ENCODE peak calls at places on chromosomes 6 and 20, in five cellular contexts. R, U, J, D and W are unnamed samples.

GRCh38 chr6:108176281-108177089 is 10.7 kb downstream of the NR2E1 start:
- DNase-seq in R (no peak), U (no peak), J (no peak), D (no peak), W (no peak)

GRCh38 chr6:90131614-90132423 is 164.8 kb downstream of the BACH2 start:
- DNase-seq in R (peak; percentile 80), U (no peak), J (no peak), D (peak; percentile 13), W (no peak)

GRCh38 chr6:142918339-142919042 is 26.5 kb downstream of the HIVEP2 start:
- DNase-seq in R (no peak), U (no peak), J (no peak), D (no peak), W (no peak)

GRCh38 chr6:87431263-87431662 is 23.5 kb downstream of the CFAP206 start:
- DNase-seq in R (no peak), U (no peak), J (no peak), D (no peak), W (no peak)

GRCh38 chr6:166691741-166692140 is 64.7 kb upstream of the RPS6KA2 start:
- DNase-seq in R (no peak), U (no peak), J (no peak), D (no peak), W (no peak)

GRCh38 chr6:21033575-21034026 is 499.3 kb downstream of the CDKAL1 start:
- DNase-seq in R (peak; percentile 65), U (peak; percentile 26), J (no peak), D (peak; percentile 28), W (no peak)

GRCh38 chr6:150290429-150290828 is 78.4 kb upstream of the IYD start:
- DNase-seq in R (no peak), U (no peak), J (no peak), D (no peak), W (peak; percentile 37)

GRCh38 chr20:2240835-2241234 is 55.0 kb upstream of the TGM3 start:
- DNase-seq in R (no peak), U (no peak), J (no peak), D (no peak), W (no peak)

GRCh38 chr20:62329389-62330377 is 26.9 kb downstream of the ADRM1 start:
- DNase-seq in R (no peak), U (no peak), J (no peak), D (no peak), W (no peak)

GRCh38 chr6:78868124-78868523 is 773 bp downstream of the IRAK1BP1 start:
- DNase-seq in R (no peak), U (no peak), J (no peak), D (no peak), W (no peak)

GRCh38 chr20:64010711-64011237 is 25.2 kb upstream of the C20orf204 start:
- DNase-seq in R (no peak), U (no peak), J (no peak), D (no peak), W (no peak)

GRCh38 chr6:27672113-27672799 is 199.4 kb upstream of the ZNF184 start:
- DNase-seq in R (no peak), U (no peak), J (no peak), D (peak; percentile 25), W (no peak)

GRCh38 chr6:84764332-84765049 is at the start of gene TBX18:
- DNase-seq in R (peak; percentile 97), U (peak; percentile 69), J (peak; percentile 72), D (peak; percentile 75), W (no peak)

GRCh38 chr20:60062431-60063336 is 104.5 kb downstream of the CDH26 start:
- DNase-seq in R (no peak), U (no peak), J (no peak), D (no peak), W (peak; percentile 29)

GRCh38 chr6:89035252-89036106 is 45.1 kb upstream of the PNRC1 start:
- DNase-seq in R (peak; percentile 90), U (peak; percentile 81), J (peak; percentile 70), D (peak; percentile 82), W (no peak)

GRCh38 chr20:62660768-62661167 is 18.5 kb downstream of the SLCO4A1 start:
- DNase-seq in R (no peak), U (no peak), J (no peak), D (no peak), W (no peak)

GRCh38 chr20:33728463-33728862 is 3.3 kb upstream of the ZNF341 start:
- DNase-seq in R (no peak), U (no peak), J (no peak), D (no peak), W (no peak)

GRCh38 chr6:45535933-45536332 is 158.2 kb upstream of the SUPT3H start:
- DNase-seq in R (no peak), U (no peak), J (no peak), D (no peak), W (no peak)

GRCh38 chr6:2958331-2958711 is 13.0 kb downstream of the SERPINB6 start:
- DNase-seq in R (peak; percentile 78), U (no peak), J (no peak), D (no peak), W (no peak)

GRCh38 chr6:130008236-130008873 is 10.0 kb upstream of the L3MBTL3 start:
- DNase-seq in R (no peak), U (no peak), J (no peak), D (no peak), W (no peak)

GRCh38 chr20:54295686-54296085 is 87.8 kb downstream of the PFDN4 start:
- DNase-seq in R (no peak), U (no peak), J (no peak), D (no peak), W (no peak)

GRCh38 chr6:34276191-34276590 is 27.4 kb upstream of the SMIM29 start:
- DNase-seq in R (no peak), U (no peak), J (no peak), D (no peak), W (no peak)
- H3K27ac ChIP-seq in R (no peak overlapping the region), U (no peak overlapping the region), J (no peak overlapping the region), D (no peak overlapping the region), W (no peak overlapping the region)

GRCh38 chr6:93021235-93021909 is 398.0 kb downstream of the EPHA7 start:
- DNase-seq in R (no peak), U (no peak), J (no peak), D (no peak), W (no peak)
- H3K27ac ChIP-seq in R (no peak overlapping the region), U (no peak overlapping the region), J (no peak overlapping the region), D (no peak overlapping the region), W (no peak overlapping the region)

DNA sequence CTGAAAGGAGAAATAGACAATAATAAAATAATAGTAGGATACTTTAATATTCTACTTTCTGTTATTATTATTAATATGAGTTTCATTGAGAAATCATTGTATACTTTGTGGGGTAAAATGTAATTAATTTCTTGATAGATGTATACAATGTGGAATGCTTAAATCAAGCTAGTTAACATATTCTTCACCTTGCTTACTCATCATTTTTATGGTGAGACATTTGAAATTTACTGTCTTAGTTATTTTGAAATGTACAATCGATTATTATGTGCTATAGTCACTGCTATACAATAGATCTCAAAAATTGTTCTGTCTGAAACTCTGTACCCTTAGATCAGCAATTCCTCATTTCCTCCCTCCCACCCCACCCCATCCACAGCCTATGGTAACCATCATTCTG is 720.3 kb downstream of the RNF144B start:
- DNase-seq in R (no peak), U (no peak), J (no peak), D (no peak), W (no peak)
- H3K27ac ChIP-seq in R (no peak overlapping the region), U (no peak overlapping the region), J (no peak overlapping the region), D (no peak overlapping the region), W (no peak overlapping the region)

GRCh38 chr20:47334022-47334551 is 22.4 kb downstream of the ZMYND8 start:
- DNase-seq in R (no peak), U (no peak), J (no peak), D (no peak), W (no peak)
- H3K27ac ChIP-seq in R (peak overlapping the region; percentile 14), U (peak overlapping the region; percentile 58), J (peak overlapping the region; percentile 87), D (peak overlapping the region; percentile 77), W (peak overlapping the region; percentile 92)

GRCh38 chr6:151375833-151376232 is 15.5 kb downstream of the ZBTB2 start:
- DNase-seq in R (no peak), U (no peak), J (no peak), D (no peak), W (no peak)

GRCh38 chr6:151374024-151374423 is 17.3 kb downstream of the ZBTB2 start:
- DNase-seq in R (no peak), U (no peak), J (no peak), D (no peak), W (no peak)

GRCh38 chr6:151377095-151377494 is 14.3 kb downstream of the ZBTB2 start:
- DNase-seq in R (no peak), U (no peak), J (no peak), D (no peak), W (no peak)

GRCh38 chr6:151379933-151380847 is 11.2 kb downstream of the ZBTB2 start:
- DNase-seq in R (no peak), U (no peak), J (no peak), D (no peak), W (no peak)

DNA sequence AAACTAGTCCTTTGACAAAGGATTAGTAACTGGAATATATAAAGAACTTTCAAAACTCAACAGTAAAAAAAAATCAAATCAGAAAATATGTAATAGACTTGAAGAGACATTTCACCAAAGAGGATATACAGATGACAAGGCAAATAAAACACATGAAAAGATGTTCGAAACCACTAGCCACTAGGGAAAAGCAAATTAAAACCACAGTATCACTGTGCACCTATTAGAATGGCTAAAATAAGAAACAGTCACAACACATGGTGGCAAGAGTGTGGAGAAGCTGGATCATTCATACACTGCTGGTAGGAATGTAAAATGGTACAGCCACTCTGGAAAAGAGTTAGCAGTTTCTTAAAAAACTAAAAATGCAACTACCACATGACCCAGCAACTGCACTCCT is 14.9 kb downstream of the ZBTB2 start:
- DNase-seq in R (no peak), U (no peak), J (no peak), D (no peak), W (no peak)
- H3K27ac ChIP-seq in R (no peak overlapping the region), U (no peak overlapping the region), J (no peak overlapping the region), D (no peak overlapping the region), W (no peak overlapping the region)

GRCh38 chr6:7727150-7727950 is 1.5 kb downstream of the BMP6 start:
- DNase-seq in R (no peak), U (no peak), J (no peak), D (peak; percentile 9), W (no peak)
- H3K27ac ChIP-seq in R (no peak overlapping the region), U (no peak overlapping the region), J (no peak overlapping the region), D (no peak overlapping the region), W (peak overlapping the region; percentile 21)

GRCh38 chr20:45951925-45952834 is 17.7 kb downstream of the PCIF1 start:
- DNase-seq in R (no peak), U (no peak), J (no peak), D (no peak), W (no peak)

GRCh38 chr20:45950330-45950646 is 15.8 kb downstream of the PCIF1 start:
- DNase-seq in R (no peak), U (no peak), J (no peak), D (no peak), W (no peak)

GRCh38 chr20:45949542-45950329 is 15.3 kb downstream of the PCIF1 start:
- DNase-seq in R (no peak), U (no peak), J (no peak), D (no peak), W (no peak)

GRCh38 chr20:45952861-45953260 is 18.4 kb downstream of the PCIF1 start:
- DNase-seq in R (no peak), U (no peak), J (no peak), D (no peak), W (no peak)

DNA sequence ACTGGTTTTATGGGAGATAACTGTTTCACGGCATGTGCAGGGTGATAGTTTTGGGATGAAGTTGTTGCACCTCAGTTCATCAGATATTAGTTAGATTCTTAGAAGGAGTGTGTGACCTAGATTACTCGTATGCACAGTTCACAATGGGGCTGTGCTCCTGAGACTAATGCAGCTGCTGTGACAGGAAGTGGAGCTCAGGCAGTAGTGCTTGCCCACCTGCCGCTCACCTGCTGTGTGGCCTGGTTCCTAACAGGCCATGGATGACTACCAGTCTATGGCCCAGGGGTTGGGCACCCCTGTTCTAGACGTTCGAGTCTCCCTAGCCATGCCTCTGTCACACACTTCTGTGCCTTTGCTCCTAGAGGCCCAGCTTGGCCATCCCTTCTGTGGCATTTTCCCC is 17.0 kb downstream of the PCIF1 start:
- DNase-seq in R (no peak), U (no peak), J (no peak), D (no peak), W (no peak)
- H3K27ac ChIP-seq in R (no peak overlapping the region), U (no peak overlapping the region), J (no peak overlapping the region), D (no peak overlapping the region), W (no peak overlapping the region)